ENCODE peak calls at places on chromosomes 6 and 20, in four cellular contexts. One of them, this sample, is unnamed.

GRCh38 chr6:56199956-56200355 is 47.4 kb downstream of the COL21A1 start:
- DNase-seq in lung microvascular endothelial cell: no peak
- DNase-seq in GM03348: no peak
- DNase-seq in OCI-M1: no peak
- DNase-seq in this sample: no peak

GRCh38 chr6:25882066-25882496 is 8.0 kb upstream of the SLC17A3 start:
- DNase-seq in lung microvascular endothelial cell: peak
- DNase-seq in GM03348: no peak
- DNase-seq in OCI-M1: no peak
- DNase-seq in this sample: no peak

GRCh38 chr20:38725959-38726848 is 1.9 kb downstream of the SLC32A1 start:
- DNase-seq in lung microvascular endothelial cell: peak
- DNase-seq in GM03348: no peak
- DNase-seq in OCI-M1: peak
- DNase-seq in this sample: peak

GRCh38 chr6:36724514-36725385 is 27.1 kb downstream of the RAB44 start:
- DNase-seq in lung microvascular endothelial cell: peak
- DNase-seq in GM03348: peak
- DNase-seq in OCI-M1: peak
- DNase-seq in this sample: peak

GRCh38 chr6:16184129-16184528 is 54.3 kb upstream of the GMPR start:
- DNase-seq in lung microvascular endothelial cell: peak
- DNase-seq in GM03348: peak
- DNase-seq in OCI-M1: peak
- DNase-seq in this sample: peak

GRCh38 chr6:122571888-122572287 is 38.3 kb upstream of the PKIB start:
- DNase-seq in lung microvascular endothelial cell: no peak
- DNase-seq in GM03348: no peak
- DNase-seq in OCI-M1: peak
- DNase-seq in this sample: no peak

GRCh38 chr6:166540631-166541331 is 45.7 kb downstream of the RAMACL start:
- DNase-seq in lung microvascular endothelial cell: peak
- DNase-seq in GM03348: no peak
- DNase-seq in OCI-M1: peak
- DNase-seq in this sample: no peak

GRCh38 chr20:22106308-22106938 is 401.0 kb downstream of the PAX1 start:
- DNase-seq in lung microvascular endothelial cell: no peak
- DNase-seq in GM03348: peak
- DNase-seq in OCI-M1: peak
- DNase-seq in this sample: no peak

GRCh38 chr6:13673825-13674444 is 37.7 kb downstream of the RANBP9 start:
- DNase-seq in lung microvascular endothelial cell: no peak
- DNase-seq in GM03348: no peak
- DNase-seq in OCI-M1: no peak
- DNase-seq in this sample: no peak